ENCODE peak calls at places on chromosomes 12 and 14, in ten cellular contexts. C, V, S, F, H, G, M, R, X and K are unnamed samples.

GRCh38 chr12:106078358-106079025 is 60.3 kb downstream of the NUAK1 start:
- DNase-seq in C (no peak), V (peak; percentile 30), S (no peak), F (no peak), H (no peak), G (no peak), M (no peak), R (no peak), X (no peak), K (no peak)

GRCh38 chr14:91144425-91145145 is 30.7 kb downstream of the DGLUCY start:
- DNase-seq in C (no peak), V (peak; percentile 11), S (no peak), F (no peak), H (no peak), G (no peak), M (no peak), R (no peak), X (no peak), K (no peak)

GRCh38 chr12:131102493-131102931 is 148.8 kb downstream of the ADGRD1 start:
- DNase-seq in C (no peak), V (no peak), S (no peak), F (no peak), H (no peak), G (peak; percentile 43), M (no peak), R (no peak), X (no peak), K (peak; percentile 17)

GRCh38 chr12:131862994-131863710 is 31.3 kb upstream of the ULK1 start:
- DNase-seq in C (no peak), V (peak; percentile 46), S (no peak), F (no peak), H (no peak), G (peak; percentile 68), M (no peak), R (no peak), X (no peak), K (no peak)

GRCh38 chr14:22557846-22558220 is 31.2 kb downstream of the DAD1 start:
- DNase-seq in C (no peak), V (no peak), S (no peak), F (no peak), H (no peak), G (no peak), M (no peak), R (no peak), X (no peak), K (no peak)

GRCh38 chr14:64841121-64841611 is 38.5 kb downstream of the SPTB start:
- DNase-seq in C (no peak), V (peak; percentile 85), S (no peak), F (no peak), H (peak; percentile 87), G (no peak), M (no peak), R (no peak), X (no peak), K (no peak)

GRCh38 chr12:126708492-126708896 is 1558.5 kb upstream of the TMEM132C start:
- DNase-seq in C (no peak), V (peak; percentile 1), S (no peak), F (no peak), H (no peak), G (no peak), M (peak; percentile 12), R (no peak), X (no peak), K (no peak)

GRCh38 chr12:65269603-65270002 is 8.9 kb upstream of the MSRB3 start:
- DNase-seq in C (no peak), V (peak; percentile 31), S (no peak), F (no peak), H (no peak), G (no peak), M (no peak), R (no peak), X (no peak), K (no peak)

GRCh38 chr14:57611555-57612075 is 118.0 kb upstream of the CCDC198 start:
- DNase-seq in C (no peak), V (no peak), S (no peak), F (no peak), H (no peak), G (no peak), M (no peak), R (no peak), X (no peak), K (no peak)

GRCh38 chr12:124539084-124540041 is 28.0 kb downstream of the NCOR2 start:
- DNase-seq in C (no peak), V (no peak), S (no peak), F (no peak), H (no peak), G (peak; percentile 76), M (no peak), R (no peak), X (no peak), K (no peak)

GRCh38 chr14:89907655-89908054 is 46.9 kb downstream of the EFCAB11 start:
- DNase-seq in C (no peak), V (no peak), S (no peak), F (no peak), H (no peak), G (no peak), M (no peak), R (no peak), X (no peak), K (no peak)

GRCh38 chr14:90675399-90675798 is 140.8 kb downstream of the TTC7B start:
- DNase-seq in C (no peak), V (no peak), S (no peak), F (no peak), H (no peak), G (no peak), M (no peak), R (no peak), X (no peak), K (no peak)